ENCODE peak calls at places on chromosome 16, in seven cellular contexts. One of them, this sample, is unnamed.

GRCh38 chr16:29674188-29674587 is 4.8 kb upstream of the QPRT start:
- ATAC-seq in foreskin keratinocyte: no peak
- ATAC-seq in DND-41: no peak
- ATAC-seq in CD8-positive, alpha-beta T cell: peak; percentile 26
- ATAC-seq in IMR-90: peak; percentile 16
- ATAC-seq in right lobe of liver: no peak
- ATAC-seq in stimulated activated naive CD8-positive, alpha-beta T cell treated with anti-CD3 and anti-CD28 coated beads, Interleukin-15, amount 100 ng/mL, for 72 hours: no peak
- ATAC-seq in this sample: no peak

GRCh38 chr16:31350275-31351005 is 4.5 kb upstream of the ITGAX start:
- ATAC-seq in foreskin keratinocyte: no peak
- ATAC-seq in IMR-90: no peak
- ATAC-seq in DND-41: no peak
- ATAC-seq in right lobe of liver: peak; percentile 26
- ATAC-seq in stimulated activated naive CD8-positive, alpha-beta T cell treated with anti-CD3 and anti-CD28 coated beads, Interleukin-15, amount 100 ng/mL, for 72 hours: peak; percentile 20
- ATAC-seq in CD8-positive, alpha-beta T cell: no peak
- ATAC-seq in this sample: peak; percentile 19

GRCh38 chr16:11759997-11760396 is 17.3 kb upstream of the TXNDC11 start:
- ATAC-seq in CD8-positive, alpha-beta T cell: peak; percentile 20
- ATAC-seq in foreskin keratinocyte: no peak
- ATAC-seq in right lobe of liver: no peak
- ATAC-seq in stimulated activated naive CD8-positive, alpha-beta T cell treated with anti-CD3 and anti-CD28 coated beads, Interleukin-15, amount 100 ng/mL, for 72 hours: no peak
- ATAC-seq in IMR-90: no peak
- ATAC-seq in DND-41: no peak
- ATAC-seq in this sample: no peak

GRCh38 chr16:48564544-48565444 is 45.2 kb downstream of the N4BP1 start:
- ATAC-seq in IMR-90: no peak
- ATAC-seq in stimulated activated naive CD8-positive, alpha-beta T cell treated with anti-CD3 and anti-CD28 coated beads, Interleukin-15, amount 100 ng/mL, for 72 hours: no peak
- ATAC-seq in DND-41: no peak
- ATAC-seq in right lobe of liver: no peak
- ATAC-seq in CD8-positive, alpha-beta T cell: no peak
- ATAC-seq in foreskin keratinocyte: no peak
- ATAC-seq in this sample: no peak

GRCh38 chr16:53053967-53054669 is 673 bp upstream of the CHD9 start:
- ATAC-seq in IMR-90: peak; percentile 6
- ATAC-seq in CD8-positive, alpha-beta T cell: peak; percentile 34
- ATAC-seq in stimulated activated naive CD8-positive, alpha-beta T cell treated with anti-CD3 and anti-CD28 coated beads, Interleukin-15, amount 100 ng/mL, for 72 hours: peak; percentile 73
- ATAC-seq in foreskin keratinocyte: peak; percentile 8
- ATAC-seq in right lobe of liver: peak; percentile 55
- ATAC-seq in DND-41: peak; percentile 64
- ATAC-seq in this sample: peak; percentile 45

GRCh38 chr16:66660422-66661209 is 35.9 kb downstream of the CMTM4 start:
- ATAC-seq in foreskin keratinocyte: peak; percentile 91
- ATAC-seq in DND-41: no peak
- ATAC-seq in stimulated activated naive CD8-positive, alpha-beta T cell treated with anti-CD3 and anti-CD28 coated beads, Interleukin-15, amount 100 ng/mL, for 72 hours: no peak
- ATAC-seq in CD8-positive, alpha-beta T cell: no peak
- ATAC-seq in IMR-90: peak; percentile 96
- ATAC-seq in right lobe of liver: peak; percentile 97
- ATAC-seq in this sample: no peak

GRCh38 chr16:2385441-2385840 is 43.8 kb upstream of the CCNF start:
- ATAC-seq in foreskin keratinocyte: peak; percentile 75
- ATAC-seq in DND-41: no peak
- ATAC-seq in right lobe of liver: no peak
- ATAC-seq in stimulated activated naive CD8-positive, alpha-beta T cell treated with anti-CD3 and anti-CD28 coated beads, Interleukin-15, amount 100 ng/mL, for 72 hours: no peak
- ATAC-seq in CD8-positive, alpha-beta T cell: no peak
- ATAC-seq in IMR-90: peak; percentile 32
- ATAC-seq in this sample: no peak

GRCh38 chr16:14378684-14379467 is 251.2 kb downstream of the PARN start:
- ATAC-seq in IMR-90: no peak
- ATAC-seq in CD8-positive, alpha-beta T cell: no peak
- ATAC-seq in right lobe of liver: no peak
- ATAC-seq in foreskin keratinocyte: peak; percentile 83
- ATAC-seq in stimulated activated naive CD8-positive, alpha-beta T cell treated with anti-CD3 and anti-CD28 coated beads, Interleukin-15, amount 100 ng/mL, for 72 hours: no peak
- ATAC-seq in DND-41: no peak
- ATAC-seq in this sample: no peak

GRCh38 chr16:4890686-4891085 is 43.4 kb downstream of the UBN1 start:
- ATAC-seq in IMR-90: no peak
- ATAC-seq in DND-41: no peak
- ATAC-seq in foreskin keratinocyte: no peak
- ATAC-seq in right lobe of liver: no peak
- ATAC-seq in CD8-positive, alpha-beta T cell: no peak
- ATAC-seq in stimulated activated naive CD8-positive, alpha-beta T cell treated with anti-CD3 and anti-CD28 coated beads, Interleukin-15, amount 100 ng/mL, for 72 hours: no peak
- ATAC-seq in this sample: no peak

GRCh38 chr16:57462209-57462977 is at the start of gene POLR2C:
- ATAC-seq in DND-41: peak; percentile 94
- ATAC-seq in stimulated activated naive CD8-positive, alpha-beta T cell treated with anti-CD3 and anti-CD28 coated beads, Interleukin-15, amount 100 ng/mL, for 72 hours: peak; percentile 97
- ATAC-seq in CD8-positive, alpha-beta T cell: peak; percentile 97
- ATAC-seq in IMR-90: peak; percentile 97
- ATAC-seq in foreskin keratinocyte: peak; percentile 89
- ATAC-seq in right lobe of liver: peak; percentile 99
- ATAC-seq in this sample: peak; percentile 96

GRCh38 chr16:22360963-22361659 is 13.3 kb downstream of the CDR2 start:
- ATAC-seq in stimulated activated naive CD8-positive, alpha-beta T cell treated with anti-CD3 and anti-CD28 coated beads, Interleukin-15, amount 100 ng/mL, for 72 hours: peak; percentile 57
- ATAC-seq in CD8-positive, alpha-beta T cell: no peak
- ATAC-seq in IMR-90: no peak
- ATAC-seq in right lobe of liver: no peak
- ATAC-seq in foreskin keratinocyte: no peak
- ATAC-seq in DND-41: no peak
- ATAC-seq in this sample: peak; percentile 21

GRCh38 chr16:66143422-66143821 is 223.1 kb upstream of the CDH5 start:
- ATAC-seq in DND-41: no peak
- ATAC-seq in right lobe of liver: no peak
- ATAC-seq in foreskin keratinocyte: no peak
- ATAC-seq in IMR-90: peak; percentile 27
- ATAC-seq in stimulated activated naive CD8-positive, alpha-beta T cell treated with anti-CD3 and anti-CD28 coated beads, Interleukin-15, amount 100 ng/mL, for 72 hours: no peak
- ATAC-seq in CD8-positive, alpha-beta T cell: no peak
- ATAC-seq in this sample: no peak

GRCh38 chr16:56119138-56119537 is 72.2 kb upstream of the GNAO1 start:
- ATAC-seq in foreskin keratinocyte: no peak
- ATAC-seq in stimulated activated naive CD8-positive, alpha-beta T cell treated with anti-CD3 and anti-CD28 coated beads, Interleukin-15, amount 100 ng/mL, for 72 hours: peak; percentile 89
- ATAC-seq in CD8-positive, alpha-beta T cell: no peak
- ATAC-seq in right lobe of liver: no peak
- ATAC-seq in DND-41: no peak
- ATAC-seq in IMR-90: no peak
- ATAC-seq in this sample: peak; percentile 69

GRCh38 chr16:778447-778846 is 9.7 kb downstream of the RPUSD1 start:
- ATAC-seq in stimulated activated naive CD8-positive, alpha-beta T cell treated with anti-CD3 and anti-CD28 coated beads, Interleukin-15, amount 100 ng/mL, for 72 hours: no peak
- ATAC-seq in IMR-90: no peak
- ATAC-seq in CD8-positive, alpha-beta T cell: no peak
- ATAC-seq in foreskin keratinocyte: no peak
- ATAC-seq in DND-41: no peak
- ATAC-seq in right lobe of liver: no peak
- ATAC-seq in this sample: no peak

GRCh38 chr16:64580558-64580957 is 541.3 kb downstream of the CDH11 start:
- ATAC-seq in stimulated activated naive CD8-positive, alpha-beta T cell treated with anti-CD3 and anti-CD28 coated beads, Interleukin-15, amount 100 ng/mL, for 72 hours: no peak
- ATAC-seq in right lobe of liver: no peak
- ATAC-seq in IMR-90: no peak
- ATAC-seq in foreskin keratinocyte: no peak
- ATAC-seq in CD8-positive, alpha-beta T cell: no peak
- ATAC-seq in DND-41: no peak
- ATAC-seq in this sample: no peak

GRCh38 chr16:79190542-79190941 is 410.0 kb downstream of the MAF start:
- ATAC-seq in foreskin keratinocyte: no peak
- ATAC-seq in right lobe of liver: no peak
- ATAC-seq in IMR-90: no peak
- ATAC-seq in CD8-positive, alpha-beta T cell: no peak
- ATAC-seq in DND-41: no peak
- ATAC-seq in stimulated activated naive CD8-positive, alpha-beta T cell treated with anti-CD3 and anti-CD28 coated beads, Interleukin-15, amount 100 ng/mL, for 72 hours: no peak
- ATAC-seq in this sample: no peak

GRCh38 chr16:84520778-84521770 is 16.6 kb upstream of the MEAK7 start:
- ATAC-seq in IMR-90: no peak
- ATAC-seq in stimulated activated naive CD8-positive, alpha-beta T cell treated with anti-CD3 and anti-CD28 coated beads, Interleukin-15, amount 100 ng/mL, for 72 hours: no peak
- ATAC-seq in CD8-positive, alpha-beta T cell: no peak
- ATAC-seq in foreskin keratinocyte: peak; percentile 32
- ATAC-seq in DND-41: no peak
- ATAC-seq in right lobe of liver: no peak
- ATAC-seq in this sample: no peak

GRCh38 chr16:63744077-63744874 is 1377.6 kb downstream of the CDH11 start:
- ATAC-seq in DND-41: no peak
- ATAC-seq in CD8-positive, alpha-beta T cell: no peak
- ATAC-seq in stimulated activated naive CD8-positive, alpha-beta T cell treated with anti-CD3 and anti-CD28 coated beads, Interleukin-15, amount 100 ng/mL, for 72 hours: no peak
- ATAC-seq in right lobe of liver: no peak
- ATAC-seq in IMR-90: no peak
- ATAC-seq in foreskin keratinocyte: no peak
- ATAC-seq in this sample: no peak

GRCh38 chr16:88619859-88620655 is 18.3 kb upstream of the IL17C start:
- ATAC-seq in DND-41: no peak
- ATAC-seq in IMR-90: peak; percentile 89
- ATAC-seq in stimulated activated naive CD8-positive, alpha-beta T cell treated with anti-CD3 and anti-CD28 coated beads, Interleukin-15, amount 100 ng/mL, for 72 hours: peak; percentile 94
- ATAC-seq in CD8-positive, alpha-beta T cell: peak; percentile 85
- ATAC-seq in foreskin keratinocyte: no peak
- ATAC-seq in right lobe of liver: no peak
- ATAC-seq in this sample: peak; percentile 90

GRCh38 chr16:57624806-57625500 is 3.5 kb upstream of the ADGRG1 start:
- ATAC-seq in foreskin keratinocyte: no peak
- ATAC-seq in DND-41: no peak
- ATAC-seq in right lobe of liver: no peak
- ATAC-seq in IMR-90: no peak
- ATAC-seq in stimulated activated naive CD8-positive, alpha-beta T cell treated with anti-CD3 and anti-CD28 coated beads, Interleukin-15, amount 100 ng/mL, for 72 hours: no peak
- ATAC-seq in CD8-positive, alpha-beta T cell: no peak
- ATAC-seq in this sample: no peak

GRCh38 chr16:56869513-56870270 is 4.7 kb downstream of the SLC12A3 start:
- ATAC-seq in right lobe of liver: peak; percentile 80
- ATAC-seq in IMR-90: no peak
- ATAC-seq in CD8-positive, alpha-beta T cell: peak; percentile 49
- ATAC-seq in DND-41: peak; percentile 67
- ATAC-seq in stimulated activated naive CD8-positive, alpha-beta T cell treated with anti-CD3 and anti-CD28 coated beads, Interleukin-15, amount 100 ng/mL, for 72 hours: peak; percentile 78
- ATAC-seq in foreskin keratinocyte: peak; percentile 39
- ATAC-seq in this sample: peak; percentile 68

GRCh38 chr16:87854053-87854906 is 15.0 kb downstream of the SLC7A5 start:
- ATAC-seq in stimulated activated naive CD8-positive, alpha-beta T cell treated with anti-CD3 and anti-CD28 coated beads, Interleukin-15, amount 100 ng/mL, for 72 hours: peak; percentile 4
- ATAC-seq in right lobe of liver: no peak
- ATAC-seq in IMR-90: no peak
- ATAC-seq in DND-41: no peak
- ATAC-seq in CD8-positive, alpha-beta T cell: peak; percentile 9
- ATAC-seq in foreskin keratinocyte: peak; percentile 28
- ATAC-seq in this sample: no peak

GRCh38 chr16:88308441-88309173 is 74.2 kb upstream of the ZNF469 start:
- ATAC-seq in DND-41: no peak
- ATAC-seq in IMR-90: no peak
- ATAC-seq in foreskin keratinocyte: no peak
- ATAC-seq in stimulated activated naive CD8-positive, alpha-beta T cell treated with anti-CD3 and anti-CD28 coated beads, Interleukin-15, amount 100 ng/mL, for 72 hours: no peak
- ATAC-seq in right lobe of liver: no peak
- ATAC-seq in CD8-positive, alpha-beta T cell: no peak
- ATAC-seq in this sample: no peak

GRCh38 chr16:69812213-69813014 is 50.3 kb downstream of the WWP2 start:
- ATAC-seq in CD8-positive, alpha-beta T cell: no peak
- ATAC-seq in right lobe of liver: no peak
- ATAC-seq in stimulated activated naive CD8-positive, alpha-beta T cell treated with anti-CD3 and anti-CD28 coated beads, Interleukin-15, amount 100 ng/mL, for 72 hours: no peak
- ATAC-seq in DND-41: no peak
- ATAC-seq in foreskin keratinocyte: no peak
- ATAC-seq in IMR-90: no peak
- ATAC-seq in this sample: no peak

GRCh38 chr16:88560722-88561484 is 9.3 kb upstream of the ZC3H18 start:
- ATAC-seq in DND-41: peak; percentile 74
- ATAC-seq in CD8-positive, alpha-beta T cell: peak; percentile 41
- ATAC-seq in stimulated activated naive CD8-positive, alpha-beta T cell treated with anti-CD3 and anti-CD28 coated beads, Interleukin-15, amount 100 ng/mL, for 72 hours: no peak
- ATAC-seq in foreskin keratinocyte: peak; percentile 43
- ATAC-seq in IMR-90: peak; percentile 18
- ATAC-seq in right lobe of liver: no peak
- ATAC-seq in this sample: peak; percentile 28

GRCh38 chr16:57069635-57070350 is 22.6 kb upstream of the CPNE2 start:
- ATAC-seq in right lobe of liver: no peak
- ATAC-seq in stimulated activated naive CD8-positive, alpha-beta T cell treated with anti-CD3 and anti-CD28 coated beads, Interleukin-15, amount 100 ng/mL, for 72 hours: peak; percentile 13
- ATAC-seq in DND-41: no peak
- ATAC-seq in IMR-90: no peak
- ATAC-seq in CD8-positive, alpha-beta T cell: no peak
- ATAC-seq in foreskin keratinocyte: no peak
- ATAC-seq in this sample: peak; percentile 23

GRCh38 chr16:71937868-71938510 is 42.7 kb downstream of the IST1 start:
- ATAC-seq in DND-41: peak; percentile 31
- ATAC-seq in right lobe of liver: no peak
- ATAC-seq in foreskin keratinocyte: no peak
- ATAC-seq in stimulated activated naive CD8-positive, alpha-beta T cell treated with anti-CD3 and anti-CD28 coated beads, Interleukin-15, amount 100 ng/mL, for 72 hours: peak; percentile 31
- ATAC-seq in CD8-positive, alpha-beta T cell: no peak
- ATAC-seq in IMR-90: no peak
- ATAC-seq in this sample: no peak

GRCh38 chr16:85274501-85274900 is 162.2 kb upstream of the CIBAR2 start:
- ATAC-seq in foreskin keratinocyte: no peak
- ATAC-seq in stimulated activated naive CD8-positive, alpha-beta T cell treated with anti-CD3 and anti-CD28 coated beads, Interleukin-15, amount 100 ng/mL, for 72 hours: no peak
- ATAC-seq in right lobe of liver: no peak
- ATAC-seq in IMR-90: no peak
- ATAC-seq in DND-41: no peak
- ATAC-seq in CD8-positive, alpha-beta T cell: no peak
- ATAC-seq in this sample: no peak

GRCh38 chr16:84599528-84600202 is 18.2 kb downstream of the COTL1 start:
- ATAC-seq in DND-41: no peak
- ATAC-seq in right lobe of liver: peak; percentile 58
- ATAC-seq in foreskin keratinocyte: no peak
- ATAC-seq in IMR-90: peak; percentile 38
- ATAC-seq in CD8-positive, alpha-beta T cell: peak; percentile 23
- ATAC-seq in stimulated activated naive CD8-positive, alpha-beta T cell treated with anti-CD3 and anti-CD28 coated beads, Interleukin-15, amount 100 ng/mL, for 72 hours: peak; percentile 85
- ATAC-seq in this sample: peak; percentile 53

This sample was measured in activated T-helper 17 cell treated with anti-CD3 and anti-CD28 coated beads, Interleukin-2, amount 50 U/mL, for 72 hours.